ENCODE peak calls at places on chromosomes 4 and X, in four cellular contexts. Q, L, V and M are unnamed samples.
A peak's percentile ranks its signal among the peaks of the same experiment; 100 is the strongest.

GRCh38 chr4:148787285-148787684 is 345.1 kb upstream of the NR3C2 start:
- DNase-seq in Q (no peak), L (no peak), V (no peak), M (no peak)

GRCh38 chrX:114774691-114775090 is 190.8 kb downstream of the HTR2C start:
- DNase-seq in Q (no peak), L (no peak), V (no peak), M (no peak)

GRCh38 chrX:23616361-23616760 is 50.9 kb upstream of the PRDX4 start:
- DNase-seq in Q (peak; percentile 17), L (no peak), V (peak; percentile 39), M (no peak)

GRCh38 chr4:121375262-121375661 is 5.6 kb downstream of the QRFPR start:
- DNase-seq in Q (peak; percentile 69), L (no peak), V (peak; percentile 68), M (no peak)

GRCh38 chr4:76886848-76887441 is 11.0 kb downstream of the SOWAHB start:
- DNase-seq in Q (no peak), L (no peak), V (no peak), M (no peak)

GRCh38 chr4:140150886-140151699 is 2.9 kb downstream of the MAML3 start:
- DNase-seq in Q (peak; percentile 97), L (peak; percentile 48), V (peak; percentile 94), M (peak; percentile 84)

GRCh38 chr4:159204566-159204965 is 101.7 kb downstream of the RAPGEF2 start:
- DNase-seq in Q (no peak), L (no peak), V (no peak), M (no peak)

GRCh38 chr4:46123872-46124755 is at the start of gene GABRG1:
- DNase-seq in Q (no peak), L (no peak), V (no peak), M (no peak)

GRCh38 chr4:25870081-25870480 is 7.3 kb upstream of the SEL1L3 start:
- DNase-seq in Q (no peak), L (no peak), V (no peak), M (no peak)

GRCh38 chrX:22246620-22247019 is 26.1 kb upstream of the CBLL2 start:
- DNase-seq in Q (peak; percentile 82), L (no peak), V (peak; percentile 33), M (no peak)

GRCh38 chrX:24619647-24620046 is 27.5 kb downstream of the PCYT1B start:
- DNase-seq in Q (peak; percentile 60), L (no peak), V (peak; percentile 73), M (no peak)

GRCh38 chrX:134526399-134526798 is 66.4 kb downstream of the HPRT1 start:
- DNase-seq in Q (peak; percentile 46), L (no peak), V (peak; percentile 31), M (no peak)

GRCh38 chr4:4677825-4678522 is 136.1 kb upstream of the STX18 start:
- DNase-seq in Q (peak; percentile 36), L (no peak), V (peak; percentile 42), M (no peak)

GRCh38 chrX:21996872-21997271 is 35.3 kb upstream of the PHEX start:
- DNase-seq in Q (peak; percentile 46), L (no peak), V (peak; percentile 86), M (peak; percentile 61)

GRCh38 chr4:86586160-86586572 is 7.9 kb upstream of the PTPN13 start:
- DNase-seq in Q (no peak), L (no peak), V (peak; percentile 50), M (no peak)

GRCh38 chrX:149527705-149528104 is 13.1 kb upstream of the EOLA1 start:
- DNase-seq in Q (no peak), L (peak; percentile 37), V (peak; percentile 50), M (no peak)

GRCh38 chr4:154559931-154560801 is 2.6 kb upstream of the FGB start:
- DNase-seq in Q (no peak), L (no peak), V (no peak), M (no peak)

GRCh38 chrX:8897259-8897658 is 96.1 kb upstream of the FAM9A start:
- DNase-seq in Q (peak; percentile 47), L (no peak), V (peak; percentile 1), M (no peak)

GRCh38 chr4:959338-960139 is 13.8 kb downstream of the DGKQ start:
- DNase-seq in Q (no peak), L (no peak), V (no peak), M (no peak)

GRCh38 chr4:76305971-76306881 is at the start of gene STBD1:
- DNase-seq in Q (peak; percentile 74), L (peak; percentile 13), V (peak; percentile 67), M (no peak)

GRCh38 chrX:77446029-77446585 is 1.1 kb upstream of the FGF16 start:
- DNase-seq in Q (no peak), L (no peak), V (no peak), M (no peak)

GRCh38 chr4:186161138-186161537 is 30.2 kb upstream of the CYP4V2 start:
- DNase-seq in Q (no peak), L (peak; percentile 49), V (no peak), M (no peak)

GRCh38 chr4:177680308-177680707 is 238.1 kb upstream of the AGA start:
- DNase-seq in Q (no peak), L (no peak), V (no peak), M (no peak)

GRCh38 chr4:78721739-78722138 is 54.4 kb upstream of the BMP2K start:
- DNase-seq in Q (no peak), L (no peak), V (no peak), M (no peak)

GRCh38 chr4:32624943-32625603 is 1904.9 kb downstream of the PCDH7 start:
- DNase-seq in Q (no peak), L (no peak), V (peak; percentile 1), M (no peak)

GRCh38 chr4:53914313-53915016 is 149.9 kb downstream of the CHIC2 start:
- DNase-seq in Q (peak; percentile 82), L (no peak), V (peak; percentile 96), M (peak; percentile 94)

GRCh38 chr4:74640111-74640903 is 154.0 kb downstream of the BTC start:
- DNase-seq in Q (peak; percentile 91), L (no peak), V (peak; percentile 80), M (no peak)

GRCh38 chr4:115969756-115970155 is 856.3 kb upstream of the NDST4 start:
- DNase-seq in Q (no peak), L (no peak), V (no peak), M (no peak)

GRCh38 chrX:21691512-21692018 is 33.4 kb upstream of the KLHL34 start:
- DNase-seq in Q (peak; percentile 11), L (no peak), V (no peak), M (no peak)